ENCODE peak calls at places on chromosomes 12 and 14, in eight cellular contexts. One of them, this sample, is unnamed.

GRCh38 chr12:17609152-17609551 is 480.8 kb downstream of the RERGL start:
- DNase-seq in mammary epithelial cell: no peak
- DNase-seq in GM06990: no peak
- DNase-seq in naive thymus-derived CD4-positive, alpha-beta T cell: no peak
- DNase-seq in tibial nerve: no peak
- DNase-seq in AG10803: no peak
- DNase-seq in fibroblast of the aortic adventitia: no peak
- DNase-seq in CD8-positive, alpha-beta memory T cell: no peak
- DNase-seq in this sample: no peak

GRCh38 chr14:35988972-35989690 is 163.0 kb downstream of the BRMS1L start:
- DNase-seq in mammary epithelial cell: peak
- DNase-seq in GM06990: no peak
- DNase-seq in naive thymus-derived CD4-positive, alpha-beta T cell: no peak
- DNase-seq in tibial nerve: no peak
- DNase-seq in AG10803: no peak
- DNase-seq in fibroblast of the aortic adventitia: no peak
- DNase-seq in CD8-positive, alpha-beta memory T cell: no peak
- DNase-seq in this sample: no peak

GRCh38 chr12:100398307-100398706 is 41.4 kb downstream of the SLC17A8 start:
- DNase-seq in mammary epithelial cell: no peak
- DNase-seq in GM06990: no peak
- DNase-seq in naive thymus-derived CD4-positive, alpha-beta T cell: no peak
- DNase-seq in tibial nerve: no peak
- DNase-seq in AG10803: no peak
- DNase-seq in fibroblast of the aortic adventitia: no peak
- DNase-seq in CD8-positive, alpha-beta memory T cell: no peak
- DNase-seq in this sample: no peak

GRCh38 chr14:24465369-24465768 is 22.8 kb upstream of the SDR39U1 start:
- DNase-seq in mammary epithelial cell: no peak
- DNase-seq in GM06990: no peak
- DNase-seq in naive thymus-derived CD4-positive, alpha-beta T cell: peak
- DNase-seq in tibial nerve: no peak
- DNase-seq in AG10803: no peak
- DNase-seq in fibroblast of the aortic adventitia: no peak
- DNase-seq in CD8-positive, alpha-beta memory T cell: no peak
- DNase-seq in this sample: no peak

GRCh38 chr14:73465833-73466532 is 7.6 kb upstream of the NUMB start:
- DNase-seq in mammary epithelial cell: no peak
- DNase-seq in GM06990: no peak
- DNase-seq in naive thymus-derived CD4-positive, alpha-beta T cell: no peak
- DNase-seq in tibial nerve: no peak
- DNase-seq in AG10803: no peak
- DNase-seq in fibroblast of the aortic adventitia: no peak
- DNase-seq in CD8-positive, alpha-beta memory T cell: no peak
- DNase-seq in this sample: no peak

GRCh38 chr12:2284857-2285256 is 232.1 kb downstream of the CACNA1C start:
- DNase-seq in mammary epithelial cell: peak
- DNase-seq in GM06990: peak
- DNase-seq in naive thymus-derived CD4-positive, alpha-beta T cell: no peak
- DNase-seq in tibial nerve: peak
- DNase-seq in AG10803: peak
- DNase-seq in fibroblast of the aortic adventitia: peak
- DNase-seq in CD8-positive, alpha-beta memory T cell: no peak
- DNase-seq in this sample: peak

GRCh38 chr12:111304642-111305071 is 64.2 kb downstream of the PHETA1 start:
- DNase-seq in mammary epithelial cell: no peak
- DNase-seq in GM06990: no peak
- DNase-seq in naive thymus-derived CD4-positive, alpha-beta T cell: no peak
- DNase-seq in tibial nerve: no peak
- DNase-seq in AG10803: no peak
- DNase-seq in fibroblast of the aortic adventitia: peak
- DNase-seq in CD8-positive, alpha-beta memory T cell: no peak
- DNase-seq in this sample: no peak

GRCh38 chr14:92022036-92022435 is 17.8 kb downstream of the TRIP11 start:
- DNase-seq in mammary epithelial cell: no peak
- DNase-seq in GM06990: no peak
- DNase-seq in naive thymus-derived CD4-positive, alpha-beta T cell: no peak
- DNase-seq in tibial nerve: no peak
- DNase-seq in AG10803: no peak
- DNase-seq in fibroblast of the aortic adventitia: no peak
- DNase-seq in CD8-positive, alpha-beta memory T cell: no peak
- DNase-seq in this sample: no peak

GRCh38 chr12:21643758-21644157 is 13.9 kb downstream of the LDHB start:
- DNase-seq in mammary epithelial cell: no peak
- DNase-seq in GM06990: no peak
- DNase-seq in naive thymus-derived CD4-positive, alpha-beta T cell: no peak
- DNase-seq in tibial nerve: no peak
- DNase-seq in AG10803: no peak
- DNase-seq in fibroblast of the aortic adventitia: no peak
- DNase-seq in CD8-positive, alpha-beta memory T cell: no peak
- DNase-seq in this sample: no peak

GRCh38 chr12:12983420-12984035 is 16.5 kb downstream of the HEBP1 start:
- DNase-seq in mammary epithelial cell: peak
- DNase-seq in GM06990: no peak
- DNase-seq in naive thymus-derived CD4-positive, alpha-beta T cell: peak
- DNase-seq in tibial nerve: peak
- DNase-seq in AG10803: peak
- DNase-seq in fibroblast of the aortic adventitia: peak
- DNase-seq in CD8-positive, alpha-beta memory T cell: no peak
- DNase-seq in this sample: no peak

GRCh38 chr14:94129758-94130414 is 482 bp upstream of the IFI27L2 start:
- DNase-seq in mammary epithelial cell: peak
- DNase-seq in GM06990: no peak
- DNase-seq in naive thymus-derived CD4-positive, alpha-beta T cell: no peak
- DNase-seq in tibial nerve: peak
- DNase-seq in AG10803: peak
- DNase-seq in fibroblast of the aortic adventitia: peak
- DNase-seq in CD8-positive, alpha-beta memory T cell: peak
- DNase-seq in this sample: no peak

GRCh38 chr12:15732341-15733061 is 56.7 kb downstream of the EPS8 start:
- DNase-seq in mammary epithelial cell: no peak
- DNase-seq in GM06990: no peak
- DNase-seq in naive thymus-derived CD4-positive, alpha-beta T cell: no peak
- DNase-seq in tibial nerve: no peak
- DNase-seq in AG10803: peak
- DNase-seq in fibroblast of the aortic adventitia: peak
- DNase-seq in CD8-positive, alpha-beta memory T cell: no peak
- DNase-seq in this sample: no peak

GRCh38 chr12:93377252-93377542 is 528 bp upstream of the NUDT4 start:
- DNase-seq in mammary epithelial cell: no peak
- DNase-seq in GM06990: no peak
- DNase-seq in naive thymus-derived CD4-positive, alpha-beta T cell: no peak
- DNase-seq in tibial nerve: no peak
- DNase-seq in AG10803: no peak
- DNase-seq in fibroblast of the aortic adventitia: no peak
- DNase-seq in CD8-positive, alpha-beta memory T cell: no peak
- DNase-seq in this sample: no peak

GRCh38 chr12:68406134-68406576 is 74.0 kb upstream of the MDM1 start:
- DNase-seq in mammary epithelial cell: peak
- DNase-seq in GM06990: no peak
- DNase-seq in naive thymus-derived CD4-positive, alpha-beta T cell: no peak
- DNase-seq in tibial nerve: peak
- DNase-seq in AG10803: peak
- DNase-seq in fibroblast of the aortic adventitia: peak
- DNase-seq in CD8-positive, alpha-beta memory T cell: no peak
- DNase-seq in this sample: peak

GRCh38 chr12:92394895-92395294 is 249.2 kb upstream of the BTG1 start:
- DNase-seq in mammary epithelial cell: no peak
- DNase-seq in GM06990: no peak
- DNase-seq in naive thymus-derived CD4-positive, alpha-beta T cell: no peak
- DNase-seq in tibial nerve: no peak
- DNase-seq in AG10803: no peak
- DNase-seq in fibroblast of the aortic adventitia: no peak
- DNase-seq in CD8-positive, alpha-beta memory T cell: no peak
- DNase-seq in this sample: no peak

GRCh38 chr14:74522740-74523139 is 29.2 kb downstream of the ISCA2 start:
- DNase-seq in mammary epithelial cell: no peak
- DNase-seq in GM06990: no peak
- DNase-seq in naive thymus-derived CD4-positive, alpha-beta T cell: no peak
- DNase-seq in tibial nerve: no peak
- DNase-seq in AG10803: no peak
- DNase-seq in fibroblast of the aortic adventitia: no peak
- DNase-seq in CD8-positive, alpha-beta memory T cell: no peak
- DNase-seq in this sample: no peak

GRCh38 chr14:73725116-73726024 is 11.2 kb upstream of the PNMA1 start:
- DNase-seq in mammary epithelial cell: no peak
- DNase-seq in GM06990: no peak
- DNase-seq in naive thymus-derived CD4-positive, alpha-beta T cell: no peak
- DNase-seq in tibial nerve: peak
- DNase-seq in AG10803: no peak
- DNase-seq in fibroblast of the aortic adventitia: peak
- DNase-seq in CD8-positive, alpha-beta memory T cell: no peak
- DNase-seq in this sample: no peak

GRCh38 chr12:100942984-100943749 is 148.6 kb downstream of the ANO4 start:
- DNase-seq in mammary epithelial cell: no peak
- DNase-seq in GM06990: no peak
- DNase-seq in naive thymus-derived CD4-positive, alpha-beta T cell: no peak
- DNase-seq in tibial nerve: no peak
- DNase-seq in AG10803: no peak
- DNase-seq in fibroblast of the aortic adventitia: peak
- DNase-seq in CD8-positive, alpha-beta memory T cell: no peak
- DNase-seq in this sample: no peak

GRCh38 chr12:93461503-93461902 is 5.8 kb upstream of the MRPL42 start:
- DNase-seq in mammary epithelial cell: no peak
- DNase-seq in GM06990: no peak
- DNase-seq in naive thymus-derived CD4-positive, alpha-beta T cell: no peak
- DNase-seq in tibial nerve: no peak
- DNase-seq in AG10803: no peak
- DNase-seq in fibroblast of the aortic adventitia: no peak
- DNase-seq in CD8-positive, alpha-beta memory T cell: no peak
- DNase-seq in this sample: no peak

GRCh38 chr12:119181202-119181601 is 2.5 kb downstream of the HSPB8 start:
- DNase-seq in mammary epithelial cell: no peak
- DNase-seq in GM06990: no peak
- DNase-seq in naive thymus-derived CD4-positive, alpha-beta T cell: no peak
- DNase-seq in tibial nerve: no peak
- DNase-seq in AG10803: no peak
- DNase-seq in fibroblast of the aortic adventitia: no peak
- DNase-seq in CD8-positive, alpha-beta memory T cell: no peak
- DNase-seq in this sample: no peak

GRCh38 chr12:56634242-56634836 is 4.2 kb upstream of the BAZ2A start:
- DNase-seq in mammary epithelial cell: peak
- DNase-seq in GM06990: peak
- DNase-seq in naive thymus-derived CD4-positive, alpha-beta T cell: peak
- DNase-seq in tibial nerve: no peak
- DNase-seq in AG10803: no peak
- DNase-seq in fibroblast of the aortic adventitia: no peak
- DNase-seq in CD8-positive, alpha-beta memory T cell: peak
- DNase-seq in this sample: no peak

GRCh38 chr12:130456375-130457199 is 118.9 kb downstream of the PIWIL1 start:
- DNase-seq in mammary epithelial cell: no peak
- DNase-seq in GM06990: no peak
- DNase-seq in naive thymus-derived CD4-positive, alpha-beta T cell: no peak
- DNase-seq in tibial nerve: no peak
- DNase-seq in AG10803: no peak
- DNase-seq in fibroblast of the aortic adventitia: no peak
- DNase-seq in CD8-positive, alpha-beta memory T cell: no peak
- DNase-seq in this sample: peak

GRCh38 chr14:89617142-89617460 is 200.1 kb upstream of the FOXN3 start:
- DNase-seq in mammary epithelial cell: no peak
- DNase-seq in GM06990: no peak
- DNase-seq in naive thymus-derived CD4-positive, alpha-beta T cell: no peak
- DNase-seq in tibial nerve: no peak
- DNase-seq in AG10803: no peak
- DNase-seq in fibroblast of the aortic adventitia: peak
- DNase-seq in CD8-positive, alpha-beta memory T cell: no peak
- DNase-seq in this sample: no peak
- H3K4me3 ChIP-seq in mammary epithelial cell: no peak
- H3K4me3 ChIP-seq in GM06990: peak
- H3K4me3 ChIP-seq in naive thymus-derived CD4-positive, alpha-beta T cell: peak
- H3K4me3 ChIP-seq in tibial nerve: no peak
- H3K4me3 ChIP-seq in AG10803: peak
- H3K4me3 ChIP-seq in fibroblast of the aortic adventitia: peak
- H3K4me3 ChIP-seq in CD8-positive, alpha-beta memory T cell: peak
- H3K4me3 ChIP-seq in this sample: peak

GRCh38 chr14:37045340-37046061 is 126.9 kb downstream of the SLC25A21 start:
- DNase-seq in mammary epithelial cell: no peak
- DNase-seq in GM06990: no peak
- DNase-seq in naive thymus-derived CD4-positive, alpha-beta T cell: no peak
- DNase-seq in tibial nerve: no peak
- DNase-seq in AG10803: no peak
- DNase-seq in fibroblast of the aortic adventitia: no peak
- DNase-seq in CD8-positive, alpha-beta memory T cell: no peak
- DNase-seq in this sample: no peak
- H3K4me3 ChIP-seq in mammary epithelial cell: no peak
- H3K4me3 ChIP-seq in GM06990: no peak
- H3K4me3 ChIP-seq in naive thymus-derived CD4-positive, alpha-beta T cell: no peak
- H3K4me3 ChIP-seq in tibial nerve: no peak
- H3K4me3 ChIP-seq in AG10803: no peak
- H3K4me3 ChIP-seq in fibroblast of the aortic adventitia: no peak
- H3K4me3 ChIP-seq in CD8-positive, alpha-beta memory T cell: no peak
- H3K4me3 ChIP-seq in this sample: no peak

GRCh38 chr14:96512122-96512521 is 9.9 kb downstream of the PAPOLA start:
- DNase-seq in mammary epithelial cell: no peak
- DNase-seq in GM06990: no peak
- DNase-seq in naive thymus-derived CD4-positive, alpha-beta T cell: no peak
- DNase-seq in tibial nerve: no peak
- DNase-seq in AG10803: no peak
- DNase-seq in fibroblast of the aortic adventitia: no peak
- DNase-seq in CD8-positive, alpha-beta memory T cell: no peak
- DNase-seq in this sample: no peak
- H3K4me3 ChIP-seq in mammary epithelial cell: no peak
- H3K4me3 ChIP-seq in GM06990: no peak
- H3K4me3 ChIP-seq in naive thymus-derived CD4-positive, alpha-beta T cell: no peak
- H3K4me3 ChIP-seq in tibial nerve: no peak
- H3K4me3 ChIP-seq in AG10803: no peak
- H3K4me3 ChIP-seq in fibroblast of the aortic adventitia: no peak
- H3K4me3 ChIP-seq in CD8-positive, alpha-beta memory T cell: no peak
- H3K4me3 ChIP-seq in this sample: no peak

GRCh38 chr12:481422-481821 is 21.7 kb downstream of the B4GALNT3 start:
- DNase-seq in mammary epithelial cell: no peak
- DNase-seq in GM06990: no peak
- DNase-seq in naive thymus-derived CD4-positive, alpha-beta T cell: no peak
- DNase-seq in tibial nerve: no peak
- DNase-seq in AG10803: peak
- DNase-seq in fibroblast of the aortic adventitia: peak
- DNase-seq in CD8-positive, alpha-beta memory T cell: no peak
- DNase-seq in this sample: no peak
- H3K4me3 ChIP-seq in mammary epithelial cell: no peak
- H3K4me3 ChIP-seq in GM06990: no peak
- H3K4me3 ChIP-seq in naive thymus-derived CD4-positive, alpha-beta T cell: no peak
- H3K4me3 ChIP-seq in tibial nerve: no peak
- H3K4me3 ChIP-seq in AG10803: no peak
- H3K4me3 ChIP-seq in fibroblast of the aortic adventitia: peak
- H3K4me3 ChIP-seq in CD8-positive, alpha-beta memory T cell: no peak
- H3K4me3 ChIP-seq in this sample: no peak

This sample was measured in dorsolateral prefrontal cortex.